ENCODE peak calls at places on chromosomes 13 and 19, in eight cellular contexts. I, P, N, D, O, S, Y and M are unnamed samples. For H3K4me1, the result is how much of the 10 kb centered on the place peaks cover.

GRCh38 chr19:12646551-12646950 is 20.0 kb downstream of the MAN2B1 start:
- DNase-seq in D (no peak), O (no peak), S (no peak), Y (no peak), P (no peak), N (no peak), I (no peak), M (no peak)

GRCh38 chr13:101308247-101309013 is 107.9 kb downstream of the NALCN start:
- DNase-seq in O (no peak), S (no peak), Y (no peak), I (no peak), D (no peak), N (no peak), P (peak), M (no peak)

GRCh38 chr19:3710265-3710812 is 2.2 kb downstream of the TJP3 start:
- DNase-seq in D (peak), N (no peak), P (peak), Y (peak), S (peak), I (no peak), O (peak), M (peak)

GRCh38 chr19:1851581-1852293 is 3.5 kb upstream of the REXO1 start:
- DNase-seq in D (no peak), S (no peak), O (no peak), Y (peak), P (no peak), I (no peak), N (no peak), M (peak)

GRCh38 chr19:6516018-6516658 is 14.0 kb upstream of the TUBB4A start:
- DNase-seq in O (peak), P (peak), Y (peak), I (peak), D (peak), S (peak), N (peak), M (peak)

GRCh38 chr19:9875796-9876195 is 40.7 kb downstream of the PIN1 start:
- DNase-seq in S (no peak), N (no peak), Y (no peak), I (peak), O (no peak), D (no peak), P (no peak), M (no peak)

GRCh38 chr13:49026851-49027250 is 51.1 kb downstream of the FNDC3A start:
- DNase-seq in O (no peak), I (no peak), Y (no peak), N (no peak), S (no peak), D (no peak), P (no peak), M (no peak)

GRCh38 chr19:44640518-44640917 is 3.2 kb upstream of the PVR start:
- DNase-seq in N (no peak), I (no peak), D (no peak), P (peak), S (no peak), Y (no peak), O (no peak), M (no peak)

GRCh38 chr13:110291286-110291685 is 15.7 kb downstream of the COL4A1 start:
- DNase-seq in Y (no peak), O (no peak), N (no peak), S (no peak), I (no peak), P (no peak), D (no peak), M (no peak)

GRCh38 chr13:111318396-111318795 is 2.0 kb upstream of the TEX29 start:
- DNase-seq in Y (no peak), I (no peak), O (peak), P (no peak), N (no peak), S (no peak), D (no peak), M (no peak)

GRCh38 chr19:33500586-33500985 is 21.0 kb downstream of the PEPD start:
- DNase-seq in I (no peak), Y (no peak), P (no peak), N (no peak), O (no peak), D (no peak), S (no peak), M (no peak)

GRCh38 chr19:49441210-49441959 is at the start of gene SLC17A7:
- DNase-seq in O (peak), S (no peak), I (peak), P (no peak), Y (peak), D (peak), N (no peak), M (peak)

GRCh38 chr19:16454519-16454918 is 17.3 kb downstream of the EPS15L1 start:
- DNase-seq in Y (no peak), P (no peak), D (no peak), O (no peak), S (no peak), N (no peak), I (no peak), M (no peak)

GRCh38 chr13:111791131-111791530 is 275.8 kb upstream of the SOX1 start:
- DNase-seq in O (no peak), I (no peak), Y (no peak), P (no peak), S (no peak), D (no peak), N (no peak), M (no peak)

GRCh38 chr19:751501-752341 is 809 bp downstream of the MISP start:
- DNase-seq in P (peak), N (no peak), Y (no peak), D (peak), I (no peak), O (no peak), S (peak), M (no peak)

GRCh38 chr13:113454936-113455335 is 1.6 kb upstream of the ADPRHL1 start:
- DNase-seq in I (no peak), D (no peak), N (no peak), P (no peak), S (no peak), O (no peak), Y (no peak), M (no peak)

GRCh38 chr19:31448221-31448657 is 99.0 kb upstream of the TSHZ3 start:
- DNase-seq in O (no peak), D (peak), S (no peak), P (peak), I (no peak), N (no peak), Y (no peak), M (peak)

GRCh38 chr19:32367063-32367462 is 21.7 kb downstream of the ZNF507 start:
- DNase-seq in P (no peak), N (no peak), O (no peak), S (no peak), I (no peak), Y (no peak), D (no peak), M (no peak)

GRCh38 chr19:16200776-16201391 is 3.2 kb downstream of the AP1M1 start:
- DNase-seq in O (no peak), S (no peak), P (no peak), N (no peak), Y (no peak), D (no peak), I (no peak), M (no peak)

GRCh38 chr19:38090561-38090960 is 133.5 kb downstream of the DPF1 start:
- DNase-seq in N (no peak), Y (no peak), D (no peak), P (no peak), I (no peak), O (no peak), S (no peak), M (no peak)

GRCh38 chr13:46961719-46962118 is 64.9 kb upstream of the HTR2A start:
- DNase-seq in N (no peak), D (peak), O (no peak), Y (no peak), S (peak), P (peak), I (no peak), M (peak)

GRCh38 chr19:43290568-43291359 is 21.4 kb upstream of the PSG9 start:
- DNase-seq in N (no peak), O (peak), I (no peak), Y (peak), P (no peak), S (no peak), D (no peak), M (no peak)

GRCh38 chr13:40617801-40618356 is 48.6 kb downstream of the FOXO1 start:
- DNase-seq in S (no peak), N (no peak), I (no peak), D (no peak), P (no peak), O (no peak), Y (no peak), M (no peak)
- H3K4me1 ChIP-seq in S (under half), N (under half), I (under half), D (under half), P (under half), O (under half), Y (half or more), M (under half)

GRCh38 chr13:91347996-91348905 is 764 bp downstream of the MIR17HG start:
- DNase-seq in O (no peak), Y (no peak), S (peak), P (peak), I (peak), N (no peak), D (peak), M (peak)

GRCh38 chr13:91346848-91347211 is 657 bp upstream of the MIR17HG start:
- DNase-seq in S (no peak), Y (peak), N (no peak), P (no peak), D (peak), I (peak), O (no peak), M (no peak)

GRCh38 chr13:91346062-91346461 is 1.4 kb upstream of the MIR17HG start:
- DNase-seq in N (no peak), Y (no peak), I (no peak), O (no peak), D (no peak), S (no peak), P (no peak), M (no peak)

GRCh38 chr13:91348906-91349435 is 1.5 kb downstream of the MIR17HG start:
- DNase-seq in N (no peak), P (peak), I (peak), S (peak), D (peak), O (peak), Y (peak), M (peak)

DNA sequence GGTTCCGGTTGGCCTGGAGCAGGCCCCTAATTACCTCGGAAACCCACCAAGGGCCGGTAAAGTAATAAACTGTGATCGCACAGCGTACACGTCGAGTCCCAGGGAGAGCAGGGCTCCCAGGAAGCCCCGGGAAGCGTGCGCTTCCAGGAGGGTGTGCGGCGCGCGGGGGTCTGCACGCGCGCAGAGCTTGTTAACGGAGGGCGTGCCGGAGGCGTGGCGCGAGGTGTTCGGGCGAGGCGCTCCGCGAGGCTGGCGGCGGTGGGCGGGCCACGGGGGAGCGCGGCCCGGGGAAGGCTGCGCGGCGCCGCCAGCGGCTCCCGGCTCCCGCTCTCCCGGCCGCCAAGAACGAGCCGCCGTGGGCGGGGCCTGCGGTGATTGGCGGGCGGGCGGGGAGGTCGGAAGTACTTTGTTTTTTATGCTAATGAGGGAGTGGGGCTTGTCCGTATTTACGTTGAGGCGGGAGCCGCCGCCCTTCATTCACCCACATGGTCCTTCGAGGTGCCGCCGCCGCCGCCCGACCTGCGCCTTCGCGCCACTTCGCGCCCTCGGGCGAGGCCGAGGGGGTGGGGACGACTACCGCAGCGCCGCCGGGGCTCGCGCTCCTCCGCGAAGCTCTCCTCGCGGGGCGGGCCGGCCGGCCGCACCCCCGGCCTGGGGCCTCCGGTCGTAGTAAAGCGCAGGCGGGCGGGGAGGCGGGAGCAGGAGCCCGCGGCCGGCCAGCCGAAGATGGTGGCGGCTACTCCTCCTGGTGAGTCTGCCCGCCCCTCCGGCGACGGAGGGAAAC is at the start of gene MIR17HG:
- DNase-seq in Y (peak), N (no peak), O (peak), S (peak), P (peak), D (peak), I (peak), M (peak)
- TF ChIP-seq EZH2 in Y (no peak), N (no peak), O (no peak), S (no peak), P (peak), D (no peak), I (peak), M (no peak)

GRCh38 chr19:29664753-29665214 is 477 bp upstream of the PLEKHF1 start:
- DNase-seq in Y (no peak), I (no peak), N (no peak), O (no peak), D (no peak), S (no peak), P (no peak), M (no peak)
- H3K4me1 ChIP-seq in Y (under half), I (under half), N (half or more), O (under half), D (under half), S (half or more), P (under half), M (under half)

DNA sequence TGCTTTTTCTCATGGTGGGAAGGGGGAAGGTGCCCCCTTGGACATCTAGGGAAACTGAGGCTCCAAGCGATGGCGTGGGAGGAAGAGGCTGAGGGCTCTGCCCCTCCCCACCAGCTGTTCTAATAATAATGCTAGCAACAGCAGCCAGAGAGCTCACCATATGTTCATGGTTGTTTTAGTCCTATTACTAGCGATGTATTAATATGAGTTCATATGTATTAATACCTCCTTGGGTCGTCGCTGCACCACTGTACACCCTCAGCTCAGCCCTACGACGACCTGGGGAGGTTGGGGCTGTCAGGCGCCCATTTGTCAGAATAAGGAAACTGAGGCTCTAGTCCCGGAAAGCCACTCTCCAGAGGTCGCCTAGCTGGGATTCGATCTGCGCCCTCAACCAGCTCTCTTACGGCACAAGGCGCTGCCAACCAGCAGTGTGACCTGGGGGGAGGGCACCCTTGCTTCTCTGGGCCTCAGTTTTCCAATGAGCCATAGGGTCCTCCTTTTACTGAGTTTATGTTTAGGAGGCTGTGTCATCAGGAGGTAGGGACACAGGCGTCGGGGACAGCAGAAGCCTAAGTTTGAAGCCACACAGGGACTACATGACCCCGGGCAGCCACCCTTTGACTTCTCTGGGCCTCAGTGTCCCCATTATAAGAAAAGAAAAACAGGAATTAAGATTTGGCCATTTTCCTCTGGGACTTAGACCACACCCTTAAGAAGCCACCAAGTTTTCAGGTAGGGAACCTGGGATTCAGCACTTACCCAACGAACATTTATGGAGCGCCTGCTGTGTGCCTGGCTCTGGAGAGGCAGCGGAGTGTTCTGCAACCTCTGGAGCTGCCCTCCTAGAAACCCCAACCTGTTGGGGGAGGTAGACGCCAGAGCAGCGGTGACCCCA is 664 bp downstream of the MAST3 start:
- DNase-seq in Y (no peak), P (no peak), D (no peak), I (no peak), O (no peak), S (no peak), N (no peak), M (no peak)
- TF ChIP-seq EZH2 in Y (no peak), P (no peak), D (peak), I (peak), O (no peak), S (no peak), N (no peak), M (no peak)